ENCODE peak calls at places on chromosome 20, in four cellular contexts. M, H, O and R are unnamed samples.

GRCh38 chr20:8829232-8829631 is 239.7 kb upstream of the PLCB4 start:
- DNase-seq in M (peak), H (no peak), O (no peak), R (no peak)

GRCh38 chr20:19950042-19950441 is 67.1 kb upstream of the NAA20 start:
- DNase-seq in O (no peak), H (no peak), M (no peak), R (no peak)

GRCh38 chr20:37871751-37872150 is 31.2 kb upstream of the VSTM2L start:
- DNase-seq in H (no peak), M (no peak), O (no peak), R (no peak)

GRCh38 chr20:25024171-25024570 is 31.6 kb upstream of the APMAP start:
- DNase-seq in H (no peak), O (no peak), M (no peak), R (no peak)

GRCh38 chr20:51036827-51037229 is 13.9 kb upstream of the KCNG1 start:
- DNase-seq in O (no peak), M (no peak), H (no peak), R (no peak)

GRCh38 chr20:50670126-50670862 is 21.0 kb downstream of the RIPOR3 start:
- DNase-seq in O (peak), M (no peak), H (no peak), R (no peak)

GRCh38 chr20:41989935-41990635 is 371.9 kb upstream of the CHD6 start:
- DNase-seq in H (no peak), M (no peak), O (no peak), R (no peak)

GRCh38 chr20:7459123-7459522 is 481.1 kb downstream of the HAO1 start:
- DNase-seq in M (no peak), H (no peak), O (no peak), R (no peak)

GRCh38 chr20:2260250-2260649 is 35.6 kb upstream of the TGM3 start:
- DNase-seq in H (no peak), O (no peak), M (no peak), R (no peak)

GRCh38 chr20:3046677-3047462 is 1.0 kb downstream of the MRPS26 start:
- DNase-seq in H (no peak), M (no peak), O (peak), R (no peak)

GRCh38 chr20:32509639-32510066 is 75.5 kb downstream of the NOL4L start:
- DNase-seq in M (no peak), H (no peak), O (peak), R (no peak)

DNA sequence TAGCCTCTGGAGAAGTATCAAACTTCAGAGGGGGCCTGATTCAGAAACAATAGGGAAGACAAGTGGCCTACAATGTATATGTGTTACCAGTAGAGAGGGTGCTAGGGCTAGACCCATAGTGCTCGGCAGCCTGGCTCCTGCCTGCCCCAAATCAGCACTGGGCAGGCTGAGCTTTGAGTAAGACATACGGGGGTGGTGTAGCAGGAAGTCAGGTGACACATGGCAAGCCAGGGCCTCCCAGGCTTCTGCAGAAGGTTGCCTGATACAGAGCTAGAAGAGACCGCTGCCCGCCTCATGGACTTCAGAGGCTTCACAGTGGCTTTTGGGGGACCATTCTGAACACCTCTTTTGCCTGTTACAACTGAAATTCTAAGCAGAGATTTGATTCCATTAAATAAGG is 43.4 kb downstream of the RALY start:
- DNase-seq in M (no peak), H (no peak), O (no peak), R (no peak)
- TF ChIP-seq ETV6 in M (no peak), H (no peak), O (no peak), R (no peak)

DNA sequence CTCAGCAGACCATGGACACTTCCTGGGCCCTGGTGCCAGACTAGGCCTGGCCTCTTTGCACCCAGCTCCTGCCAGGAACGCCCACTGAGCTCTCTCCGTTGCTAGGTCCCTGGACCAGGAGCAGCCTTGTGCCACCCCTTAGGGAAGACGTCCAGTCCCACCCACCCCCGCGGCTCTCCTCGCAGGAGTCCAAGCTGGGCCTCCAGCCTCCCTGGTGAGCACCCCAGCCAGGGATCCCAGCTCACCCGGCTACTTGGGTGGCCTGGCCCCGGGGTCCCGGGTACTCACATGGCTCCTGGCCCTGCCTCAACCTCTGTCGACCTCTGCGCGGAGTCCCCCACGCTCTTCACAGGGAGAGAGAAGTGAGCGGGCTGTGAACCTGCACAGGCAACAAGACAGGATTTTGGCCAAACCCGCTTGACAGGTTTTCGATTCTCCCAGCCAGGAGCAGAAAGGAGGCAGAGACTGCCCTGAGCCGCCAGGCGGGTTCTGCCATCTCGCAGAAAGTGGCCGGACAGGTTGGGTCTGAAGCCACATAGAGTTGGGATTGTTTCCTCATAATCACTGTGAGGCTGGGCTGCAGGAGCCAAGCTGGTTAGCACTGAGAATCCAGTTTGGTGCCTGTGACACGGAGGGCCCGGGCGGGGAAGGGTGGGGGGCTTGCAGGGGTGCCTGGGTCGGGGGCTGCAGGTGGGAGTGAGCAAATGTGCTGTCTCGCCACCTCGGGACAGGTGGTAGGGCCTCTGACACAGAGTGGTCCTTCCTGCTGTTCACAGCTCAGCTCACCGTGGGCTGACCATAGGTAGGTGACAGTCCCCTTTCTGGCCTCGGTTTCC is at the start of gene RBBP8NL:
- DNase-seq in M (no peak), H (no peak), O (no peak), R (peak)
- TF ChIP-seq ETV6 in M (no peak), H (no peak), O (no peak), R (no peak)

GRCh38 chr20:10322073-10323012 is 103.7 kb downstream of the SNAP25 start:
- DNase-seq in H (no peak), M (no peak), O (no peak), R (no peak)
- TF ChIP-seq ETV6 in H (no peak), M (no peak), O (no peak), R (no peak)

GRCh38 chr20:44398303-44398702 is 42.8 kb downstream of the HNF4A start:
- DNase-seq in M (no peak), H (no peak), O (no peak), R (no peak)
- TF ChIP-seq ETV6 in M (no peak), H (no peak), O (no peak), R (no peak)